ENCODE peak calls at places on chromosomes 4 and X, in four cellular contexts. U is GM13977, A is adrenal gland, K is DND-41. M is an unnamed sample.

GRCh38 chr4:4200624-4201023 is 26.1 kb downstream of the OTOP1 start:
- DNase-seq in A (no peak), K (no peak), U (no peak), M (no peak)

GRCh38 chrX:117743469-117744251 is 372.9 kb downstream of the KLHL13 start:
- DNase-seq in A (no peak), U (no peak), K (no peak), M (no peak)

GRCh38 chrX:100682939-100683338 is 38.9 kb downstream of the SRPX2 start:
- DNase-seq in K (no peak), A (no peak), U (no peak), M (no peak)

GRCh38 chr4:98527528-98527927 is 130.9 kb downstream of the TSPAN5 start:
- DNase-seq in U (no peak), K (no peak), A (no peak), M (no peak)

GRCh38 chrX:30653415-30654131 is at the start of gene GK:
- DNase-seq in A (peak), K (peak), U (no peak), M (no peak)

GRCh38 chr4:101191302-101192098 is 155.8 kb downstream of the PPP3CA start:
- DNase-seq in A (peak), U (no peak), K (no peak), M (no peak)

GRCh38 chr4:80340036-80340435 is 4.5 kb downstream of the CFAP299 start:
- DNase-seq in U (no peak), K (no peak), A (no peak), M (no peak)

GRCh38 chrX:121238093-121238492 is 190.7 kb downstream of the GLUD2 start:
- DNase-seq in A (no peak), U (no peak), K (no peak), M (no peak)

GRCh38 chr4:120977435-120977997 is 55.0 kb upstream of the PRDM5 start:
- DNase-seq in U (peak), K (peak), A (peak), M (no peak)

GRCh38 chr4:113979973-113980615 is 647 bp upstream of the ARSJ start:
- DNase-seq in K (no peak), U (no peak), A (no peak), M (no peak)

GRCh38 chrX:38917954-38918353 is 116.7 kb downstream of the MID1IP1 start:
- DNase-seq in K (no peak), U (no peak), A (no peak), M (no peak)

GRCh38 chr4:161894493-161895167 is 269.2 kb downstream of the FSTL5 start:
- DNase-seq in K (no peak), A (no peak), U (no peak), M (no peak)

GRCh38 chrX:45621356-45622041 is 420.8 kb upstream of the DIPK2B start:
- DNase-seq in K (no peak), U (no peak), A (no peak), M (no peak)

GRCh38 chr4:99200148-99200547 is 18.9 kb downstream of the ADH6 start:
- DNase-seq in A (no peak), K (no peak), U (no peak), M (no peak)

GRCh38 chr4:144649646-144650045 is 3.7 kb downstream of the HHIP start:
- DNase-seq in K (no peak), U (no peak), A (no peak), M (no peak)

GRCh38 chr4:41432889-41433288 is 105.1 kb upstream of the LIMCH1 start:
- DNase-seq in K (no peak), U (no peak), A (no peak), M (no peak)

GRCh38 chr4:135724426-135724825 is 1522.8 kb upstream of the PABPC4L start:
- DNase-seq in A (no peak), U (no peak), K (no peak), M (no peak)

GRCh38 chrX:150692837-150693781 is at the start of gene MTMR1:
- DNase-seq in U (peak), A (no peak), K (peak), M (no peak)

GRCh38 chr4:122458625-122459024 is 2.1 kb upstream of the IL2 start:
- DNase-seq in K (peak), U (peak), A (no peak), M (no peak)

GRCh38 chr4:119025440-119025839 is 110.2 kb upstream of the MYOZ2 start:
- DNase-seq in K (no peak), U (no peak), A (peak), M (no peak)

GRCh38 chr4:137755033-137755471 is 222.8 kb upstream of the PCDH18 start:
- DNase-seq in A (no peak), K (no peak), U (no peak), M (no peak)

GRCh38 chr4:188266386-188266785 is 127.1 kb downstream of the TRIML1 start:
- DNase-seq in U (no peak), K (no peak), A (no peak), M (no peak)

GRCh38 chr4:56612282-56612681 is 68.8 kb downstream of the HOPX start:
- DNase-seq in U (no peak), K (no peak), A (no peak), M (no peak)

GRCh38 chr4:26161030-26161824 is 159.6 kb upstream of the RBPJ start:
- DNase-seq in U (no peak), K (no peak), A (no peak), M (no peak)

GRCh38 chr4:165325732-165326512 is 1.5 kb upstream of the MSMO1 start:
- DNase-seq in U (no peak), K (no peak), A (peak), M (no peak)

GRCh38 chr4:5114911-5115310 is 63.6 kb downstream of the STK32B start:
- DNase-seq in A (no peak), U (no peak), K (no peak), M (no peak)

GRCh38 chr4:141890279-141890678 is 253.9 kb downstream of the IL15 start:
- DNase-seq in U (no peak), A (no peak), K (no peak), M (no peak)

GRCh38 chr4:38860788-38861424 is 4.3 kb upstream of the TLR6 start:
- DNase-seq in A (peak), K (peak), U (peak), M (no peak)

GRCh38 chrX:18390941-18391538 is 34.4 kb upstream of the CDKL5 start:
- DNase-seq in U (peak), K (peak), A (peak), M (no peak)

GRCh38 chr4:153348006-153348405 is 3.5 kb downstream of the MND1 start:
- DNase-seq in U (no peak), A (no peak), K (peak), M (no peak)

GRCh38 chr4:153346563-153346962 is 2.1 kb downstream of the MND1 start:
- DNase-seq in K (peak), A (no peak), U (no peak), M (no peak)

GRCh38 chr4:153345011-153345981 is 808 bp downstream of the MND1 start:
- DNase-seq in K (peak), U (peak), A (peak), M (no peak)

GRCh38 chr4:153346031-153346430 is 1.5 kb downstream of the MND1 start:
- DNase-seq in K (no peak), A (no peak), U (no peak), M (no peak)

GRCh38 chr4:153347117-153347516 is 2.6 kb downstream of the MND1 start:
- DNase-seq in U (no peak), A (no peak), K (no peak), M (no peak)
- TF ChIP-seq CTCF in U (no peak), A (no peak), K (no peak), M (no peak)

GRCh38 chrX:10401239-10401638 is 219.1 kb downstream of the MID1 start:
- DNase-seq in U (no peak), A (no peak), K (no peak), M (no peak)
- TF ChIP-seq CTCF in U (no peak), A (no peak), K (no peak), M (no peak)

GRCh38 chr4:96164814-96165351 is 325.0 kb downstream of the PDHA2 start:
- DNase-seq in K (no peak), U (no peak), A (peak), M (no peak)
- TF ChIP-seq CTCF in K (no peak), U (no peak), A (no peak), M (no peak)

GRCh38 chr4:7186081-7186480 is 6.3 kb upstream of the SORCS2 start:
- DNase-seq in U (no peak), A (no peak), K (peak), M (no peak)
- TF ChIP-seq CTCF in U (peak), A (peak), K (peak), M (peak)

GRCh38 chr4:151786158-151786495 is 25.3 kb upstream of the GATB start:
- DNase-seq in U (no peak), K (no peak), A (no peak), M (no peak)
- TF ChIP-seq CTCF in U (no peak), K (no peak), A (no peak), M (no peak)

DNA sequence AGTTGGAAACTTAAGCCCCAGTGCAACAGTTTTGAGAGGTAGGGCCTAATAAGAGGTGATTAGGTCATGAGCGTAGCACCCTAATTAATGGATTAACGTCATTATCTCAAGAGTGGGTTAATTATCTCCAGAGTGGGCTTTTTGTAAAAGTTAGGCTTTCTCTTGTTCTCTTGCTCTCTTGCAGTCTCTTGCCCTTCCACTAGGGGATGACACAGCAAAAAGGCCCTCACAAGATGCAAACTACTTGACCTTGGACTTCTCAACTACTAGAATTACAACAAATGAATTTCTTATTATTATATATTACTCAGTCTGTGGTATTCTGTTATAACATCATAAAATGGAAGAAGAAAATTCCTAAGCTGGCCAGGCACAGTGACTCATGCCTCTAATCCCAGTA is 22.1 kb upstream of the NDST3 start:
- DNase-seq in K (no peak), A (no peak), U (no peak), M (no peak)
- TF ChIP-seq CTCF in K (peak), A (no peak), U (peak), M (peak)

GRCh38 chrX:133046601-133047000 is 50.3 kb downstream of the USP26 start:
- DNase-seq in U (no peak), K (no peak), A (no peak), M (no peak)

GRCh38 chrX:133048751-133049150 is 48.2 kb downstream of the USP26 start:
- DNase-seq in U (no peak), A (no peak), K (no peak), M (no peak)

GRCh38 chrX:133042260-133042659 is 54.6 kb downstream of the USP26 start:
- DNase-seq in K (no peak), U (no peak), A (no peak), M (no peak)

DNA sequence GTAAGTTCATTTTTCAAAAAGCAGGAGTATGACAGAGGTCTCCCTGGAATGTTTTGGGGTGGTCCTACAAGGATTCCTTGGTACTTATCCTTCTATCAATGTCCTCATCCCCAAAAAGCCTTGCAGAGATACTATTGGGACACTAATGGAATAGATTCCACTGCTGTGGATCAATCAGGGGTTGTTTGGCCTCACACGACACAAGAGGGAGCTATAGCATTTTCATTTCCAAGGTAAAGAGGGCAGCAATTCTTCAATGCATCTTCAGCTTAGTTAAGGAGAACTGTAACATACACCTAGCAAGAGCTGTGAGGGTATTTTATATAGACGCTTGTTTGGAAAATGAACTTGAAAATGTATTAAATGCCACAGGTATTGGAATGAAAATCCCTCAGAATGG is 50.9 kb downstream of the USP26 start:
- DNase-seq in U (peak), K (no peak), A (no peak), M (no peak)
- TF ChIP-seq CTCF in U (no peak), K (peak), A (no peak), M (peak)

M was measured in chondrocyte.